ENCODE peak calls at places on chromosomes 3 and 15, in nine cellular contexts. U is HepG2, Z is GM12878, A is GM23338, T is fibroblast of lung, W is PC-3, D is DND-41, P is hepatocyte, Q is A673. F is an unnamed sample.

GRCh38 chr15:52153900-52154895 is 37.0 kb downstream of the GNB5 start:
- DNase-seq in Z (no peak), D (no peak), A (no peak), T (no peak), W (no peak), Q (no peak), P (no peak), U (no peak), F (no peak)

GRCh38 chr15:96331942-96332853 is 1.7 kb downstream of the NR2F2 start:
- DNase-seq in P (peak; percentile 67), D (no peak), T (peak; percentile 44), Q (peak; percentile 67), Z (no peak), U (no peak), W (peak; percentile 49), A (peak; percentile 82), F (peak; percentile 59)

GRCh38 chr3:5122741-5123706 is 932 bp downstream of the ARL8B start:
- DNase-seq in Z (no peak), W (peak; percentile 91), P (peak; percentile 64), T (peak; percentile 85), D (peak; percentile 21), Q (peak; percentile 56), U (peak; percentile 54), A (peak; percentile 79), F (peak; percentile 82)

GRCh38 chr3:67241084-67241483 is 243.0 kb downstream of the KBTBD8 start:
- DNase-seq in Q (no peak), A (peak; percentile 45), W (no peak), T (no peak), P (no peak), D (no peak), U (no peak), Z (no peak), F (peak; percentile 11)

GRCh38 chr3:130488288-130488687 is 28.7 kb upstream of the COL6A6 start:
- DNase-seq in W (no peak), U (no peak), P (no peak), D (no peak), Q (no peak), Z (no peak), T (no peak), A (no peak), F (no peak)

GRCh38 chr3:64049832-64050231 is 26.5 kb upstream of the PSMD6 start:
- DNase-seq in P (no peak), Z (no peak), T (no peak), A (peak; percentile 69), W (no peak), U (no peak), D (no peak), Q (no peak), F (peak; percentile 81)

GRCh38 chr3:109257269-109257668 is 59.0 kb downstream of the DPPA2 start:
- DNase-seq in Z (no peak), A (no peak), U (no peak), D (no peak), P (peak; percentile 26), Q (peak; percentile 11), T (peak; percentile 84), W (peak; percentile 34), F (no peak)

GRCh38 chr15:88908697-88909621 is 4.2 kb downstream of the MFGE8 start:
- DNase-seq in Z (no peak), D (no peak), P (no peak), A (no peak), T (peak; percentile 36), Q (no peak), U (no peak), W (no peak), F (no peak)

GRCh38 chr15:101469520-101470288 is 19.8 kb downstream of the PCSK6 start:
- DNase-seq in U (no peak), W (no peak), D (no peak), P (no peak), T (no peak), A (no peak), Z (no peak), Q (no peak), F (no peak)

GRCh38 chr3:48268936-48269551 is 28.1 kb downstream of the ZNF589 start:
- DNase-seq in P (peak; percentile 41), U (no peak), W (no peak), T (no peak), A (no peak), D (no peak), Q (no peak), Z (no peak), F (no peak)

GRCh38 chr3:56896357-56896756 is 94.6 kb upstream of the ARHGEF3 start:
- DNase-seq in P (no peak), Q (no peak), T (no peak), D (no peak), A (no peak), W (no peak), U (no peak), Z (no peak), F (no peak)

GRCh38 chr3:48299746-48300361 is 33.6 kb downstream of the SPINK8 start:
- DNase-seq in D (no peak), A (no peak), P (no peak), W (no peak), U (no peak), Z (no peak), T (no peak), Q (no peak), F (no peak)

GRCh38 chr3:190673157-190673556 is 159.3 kb downstream of the IL1RAP start:
- DNase-seq in A (no peak), D (no peak), W (no peak), Z (no peak), P (no peak), Q (peak; percentile 22), U (no peak), T (no peak), F (no peak)

GRCh38 chr3:46966811-46967210 is 9.7 kb downstream of the CCDC12 start:
- DNase-seq in A (no peak), D (no peak), Q (no peak), U (no peak), Z (no peak), T (no peak), W (peak; percentile 31), P (no peak), F (no peak)

GRCh38 chr3:46453526-46454208 is 11.0 kb downstream of the LTF start:
- DNase-seq in A (no peak), P (no peak), D (no peak), U (no peak), W (no peak), Q (no peak), T (no peak), Z (no peak), F (no peak)

GRCh38 chr15:68580026-68580882 is 1.5 kb downstream of the CORO2B start:
- DNase-seq in Z (no peak), P (no peak), U (no peak), T (no peak), Q (no peak), D (no peak), A (no peak), W (no peak), F (no peak)

GRCh38 chr15:68580883-68581155 is 2.0 kb downstream of the CORO2B start:
- DNase-seq in Z (no peak), W (no peak), Q (no peak), D (no peak), P (no peak), T (no peak), A (no peak), U (no peak), F (no peak)

GRCh38 chr15:68578960-68579935 is at the start of gene CORO2B:
- DNase-seq in P (peak; percentile 54), D (no peak), T (peak; percentile 56), W (peak; percentile 29), Z (no peak), U (no peak), Q (peak; percentile 84), A (peak; percentile 80), F (peak; percentile 77)

GRCh38 chr15:68576253-68577236 is 2.2 kb upstream of the CORO2B start:
- DNase-seq in A (no peak), W (no peak), P (no peak), Z (no peak), Q (peak; percentile 41), T (no peak), D (no peak), U (no peak), F (no peak)

DNA sequence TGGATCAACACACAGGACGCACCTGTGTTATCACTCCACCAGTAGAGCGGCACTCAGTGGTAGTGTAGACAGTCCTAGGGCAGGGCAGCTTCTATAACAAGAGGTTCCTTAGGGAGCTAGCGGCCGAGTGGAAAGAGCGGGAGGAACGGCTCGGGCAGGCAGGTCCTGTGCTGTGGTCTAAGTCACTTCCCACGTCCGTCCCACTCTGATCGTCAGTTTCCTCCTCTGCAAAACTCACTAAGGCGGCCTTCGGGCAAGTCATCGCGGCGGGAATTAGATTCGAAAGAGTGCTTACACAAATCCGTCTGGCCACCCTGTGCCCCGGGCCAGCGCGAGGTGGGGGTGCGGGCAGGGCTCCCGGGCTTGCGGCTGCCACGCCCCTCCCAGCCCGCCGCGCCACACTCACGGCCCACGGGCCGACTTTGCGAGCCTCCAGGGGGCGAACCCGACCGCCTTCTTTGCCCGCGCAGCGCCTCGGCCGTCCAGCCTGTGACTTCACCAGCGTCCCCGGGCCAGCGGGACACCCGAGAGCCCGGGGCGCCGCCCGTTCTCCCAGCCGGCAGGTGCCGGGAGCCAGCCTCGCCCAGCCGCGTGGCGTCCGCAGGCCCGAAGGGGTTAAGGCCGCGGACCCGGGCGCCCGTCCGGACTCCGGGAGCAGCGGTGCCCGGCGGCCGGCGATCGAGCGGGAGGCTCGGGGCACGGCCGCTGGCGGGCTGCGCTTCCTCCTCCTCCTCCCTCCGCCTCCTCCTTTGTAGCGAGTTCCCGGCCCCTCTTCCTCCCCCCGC is 426 bp upstream of the CORO2B start:
- DNase-seq in T (peak; percentile 75), W (peak; percentile 32), A (peak; percentile 71), U (no peak), Q (peak; percentile 70), Z (no peak), P (peak; percentile 78), D (no peak), F (peak; percentile 79)
- TF ChIP-seq EZH2 in T (no peak), W (no peak), A (peak; percentile 13), U (peak; percentile 61), Q (no peak), Z (no peak), P (peak; percentile 27), D (no peak), F (peak; percentile 65)

GRCh38 chr3:169146112-169146665 is 517.3 kb downstream of the MECOM start:
- DNase-seq in Z (no peak), W (peak; percentile 71), A (peak; percentile 74), Q (peak; percentile 9), U (no peak), P (peak; percentile 47), D (no peak), T (peak; percentile 67), F (peak; percentile 81)
- TF ChIP-seq EZH2 in Z (peak; percentile 29), W (no peak), A (peak; percentile 68), Q (peak; percentile 97), U (peak; percentile 68), P (peak; percentile 67), D (no peak), T (no peak), F (peak; percentile 52)

GRCh38 chr15:65423150-65423976 is 616 bp upstream of the IGDCC4 start:
- DNase-seq in D (no peak), T (no peak), A (peak; percentile 64), P (no peak), U (no peak), Q (no peak), W (no peak), Z (no peak), F (peak; percentile 43)
- TF ChIP-seq EZH2 in D (no peak), T (no peak), A (no peak), P (no peak), U (no peak), Q (no peak), W (no peak), Z (no peak), F (no peak)

DNA sequence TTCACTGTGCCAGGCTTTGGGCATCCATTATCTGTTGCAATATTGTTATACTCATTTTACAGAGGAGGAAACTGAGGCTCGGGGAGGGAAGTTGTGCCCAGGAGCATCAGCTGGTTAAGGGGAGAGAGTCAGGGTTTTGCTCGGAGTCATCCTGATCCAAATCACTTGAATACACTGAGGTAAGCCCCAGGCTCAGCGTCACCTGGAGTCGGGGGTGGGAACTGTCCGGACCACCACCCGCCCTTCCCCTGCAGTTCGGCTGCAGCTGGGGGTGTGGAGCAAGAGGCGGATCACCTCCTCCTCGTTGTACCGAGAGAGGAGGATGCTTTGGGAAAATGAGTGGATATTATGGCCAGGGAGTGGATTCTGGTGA is 646 bp downstream of the HRH1 start:
- DNase-seq in T (no peak), Q (peak; percentile 38), W (no peak), A (peak; percentile 60), D (no peak), Z (no peak), P (peak; percentile 27), U (no peak), F (peak; percentile 46)
- TF ChIP-seq EZH2 in T (no peak), Q (no peak), W (no peak), A (peak; percentile 8), D (no peak), Z (no peak), P (no peak), U (no peak), F (peak; percentile 46)